ENCODE peak calls at places on chromosomes 16 and 17, in seven cellular contexts. T, R, D, F, L, Y and U are unnamed samples.

GRCh38 chr16:14354561-14355351 is 275.3 kb downstream of the PARN start:
- DNase-seq in T (no peak), R (no peak), D (no peak), F (peak; percentile 92), L (no peak), Y (no peak), U (no peak)

GRCh38 chr17:60671482-60671881 is 6.2 kb upstream of the BCAS3 start:
- DNase-seq in T (no peak), R (no peak), D (no peak), F (no peak), L (no peak), Y (no peak), U (no peak)

GRCh38 chr16:73976661-73977060 is 320.0 kb upstream of the PSMD7 start:
- DNase-seq in T (no peak), R (no peak), D (no peak), F (no peak), L (no peak), Y (no peak), U (no peak)

GRCh38 chr16:70770291-70770967 is 30.5 kb downstream of the VAC14 start:
- DNase-seq in T (peak; percentile 8), R (no peak), D (no peak), F (peak; percentile 67), L (no peak), Y (peak; percentile 50), U (no peak)

GRCh38 chr17:27849474-27850185 is 43.5 kb downstream of the LYRM9 start:
- DNase-seq in T (no peak), R (no peak), D (no peak), F (no peak), L (no peak), Y (no peak), U (no peak)

GRCh38 chr17:68512247-68512966 is at the start of gene PRKAR1A:
- DNase-seq in T (peak; percentile 97), R (peak; percentile 95), D (peak; percentile 98), F (peak; percentile 96), L (peak; percentile 98), Y (peak; percentile 97), U (peak; percentile 98)

GRCh38 chr17:63961355-63962207 is 11.1 kb downstream of the SCN4A start:
- DNase-seq in T (peak; percentile 39), R (peak; percentile 39), D (peak; percentile 79), F (peak; percentile 82), L (peak; percentile 98), Y (peak; percentile 95), U (peak; percentile 89)

GRCh38 chr16:15907863-15908478 is 19.6 kb upstream of the CEP20 start:
- DNase-seq in T (peak; percentile 41), R (peak; percentile 53), D (peak; percentile 31), F (peak; percentile 27), L (peak; percentile 88), Y (no peak), U (peak; percentile 17)

GRCh38 chr17:71349908-71350600 is 770.8 kb upstream of the SOX9 start:
- DNase-seq in T (no peak), R (no peak), D (no peak), F (no peak), L (no peak), Y (no peak), U (no peak)

GRCh38 chr17:77385750-77386501 is 245.2 kb downstream of the SEC14L1 start:
- DNase-seq in T (no peak), R (no peak), D (peak; percentile 76), F (peak; percentile 54), L (no peak), Y (peak; percentile 73), U (peak; percentile 96)

GRCh38 chr17:48505788-48506187 is 25.0 kb downstream of the HOXB1 start:
- DNase-seq in T (peak; percentile 99), R (peak; percentile 38), D (no peak), F (peak; percentile 67), L (peak; percentile 83), Y (no peak), U (no peak)

GRCh38 chr17:48502901-48503300 is 27.9 kb downstream of the HOXB1 start:
- DNase-seq in T (no peak), R (no peak), D (no peak), F (no peak), L (no peak), Y (no peak), U (no peak)

GRCh38 chr17:48503747-48504146 is 27.1 kb downstream of the HOXB1 start:
- DNase-seq in T (no peak), R (no peak), D (no peak), F (no peak), L (peak; percentile 80), Y (no peak), U (no peak)

GRCh38 chr17:48506246-48506645 is 24.6 kb downstream of the HOXB1 start:
- DNase-seq in T (no peak), R (no peak), D (no peak), F (no peak), L (no peak), Y (no peak), U (no peak)

DNA sequence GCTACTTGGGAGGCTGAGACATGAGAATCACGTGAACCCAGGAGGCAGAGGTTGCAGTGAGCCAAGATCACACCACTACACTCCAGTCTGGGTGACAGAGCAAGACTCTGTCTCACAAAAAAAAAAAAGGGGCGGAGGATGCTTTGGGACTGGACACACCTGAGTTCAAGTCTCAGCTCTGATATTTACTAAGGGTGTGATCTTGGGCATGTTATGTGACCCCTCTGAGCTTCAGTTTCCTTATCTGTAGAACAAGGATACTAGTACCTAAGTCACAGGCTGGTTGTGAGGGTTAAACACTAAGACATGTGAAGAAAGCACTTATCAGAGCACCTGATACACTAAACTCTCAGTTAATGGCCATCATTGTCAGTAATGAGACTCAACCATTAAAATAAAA is 25.9 kb downstream of the HOXB1 start:
- DNase-seq in T (no peak), R (no peak), D (no peak), F (no peak), L (no peak), Y (no peak), U (no peak)
- H3K4me1 ChIP-seq in T (peaks cover 43% of the 10 kb centered on the region), R (no peaks in the 10 kb centered on the region), D (no peaks in the 10 kb centered on the region), F (peaks cover 11% of the 10 kb centered on the region), L (no peaks in the 10 kb centered on the region), Y (no peaks in the 10 kb centered on the region), U (peaks cover 5% of the 10 kb centered on the region)

DNA sequence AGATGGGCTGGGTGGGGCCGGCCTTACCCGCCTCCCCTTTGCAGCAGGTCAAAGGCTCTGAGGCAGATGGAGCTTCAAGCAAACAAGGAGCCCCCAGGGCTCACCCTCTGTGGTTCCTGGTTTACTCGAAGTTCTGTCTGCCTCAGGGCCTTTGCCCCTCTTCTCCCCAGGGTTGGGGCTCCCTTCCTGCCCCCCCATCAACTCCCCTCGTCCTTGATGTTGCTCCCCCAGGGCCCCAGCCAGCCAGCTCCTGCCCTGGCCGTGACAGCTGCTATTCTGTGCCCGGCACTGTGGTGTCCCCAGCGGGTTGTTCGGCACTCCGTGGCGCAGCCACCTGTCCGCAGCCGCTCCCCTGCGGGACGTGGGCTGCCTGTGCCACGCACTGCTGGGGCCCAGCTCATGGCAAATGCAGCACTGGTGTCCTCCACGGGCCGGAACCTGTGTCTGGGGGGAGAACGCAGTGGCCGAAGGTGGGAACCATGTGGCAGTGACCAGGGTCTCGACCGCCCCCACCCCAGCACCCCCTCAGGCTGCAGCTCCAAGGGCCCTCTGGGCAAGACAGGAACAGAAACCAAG is 4.3 kb upstream of the METRN start:
- DNase-seq in T (no peak), R (no peak), D (no peak), F (no peak), L (no peak), Y (no peak), U (no peak)
- H3K27me3 ChIP-seq in T (peaks cover 26% of the 10 kb centered on the region), R (peaks cover 38% of the 10 kb centered on the region), D (no peaks in the 10 kb centered on the region), F (peaks cover 17% of the 10 kb centered on the region), L (peaks cover 16% of the 10 kb centered on the region), Y (peaks cover 54% of the 10 kb centered on the region), U (peaks cover 36% of the 10 kb centered on the region)

GRCh38 chr17:2855063-2855600 is 58.9 kb downstream of the RAP1GAP2 start:
- DNase-seq in T (peak; percentile 42), R (no peak), D (no peak), F (no peak), L (no peak), Y (no peak), U (peak; percentile 86)
- H3K4me3 ChIP-seq in T (peak overlapping the region; percentile 93), R (no peak overlapping the region), D (peak overlapping the region; percentile 69), F (no peak overlapping the region), L (peak overlapping the region; percentile 93), Y (peak overlapping the region; percentile 58), U (peak overlapping the region; percentile 78)

GRCh38 chr17:74158761-74159160 is 44.7 kb upstream of the RPL38 start:
- DNase-seq in T (no peak), R (no peak), D (no peak), F (no peak), L (no peak), Y (no peak), U (no peak)
- H3K4me1 ChIP-seq in T (no peaks in the 10 kb centered on the region), R (no peaks in the 10 kb centered on the region), D (peaks cover 7% of the 10 kb centered on the region), F (no peaks in the 10 kb centered on the region), L (peaks cover 3% of the 10 kb centered on the region), Y (no peaks in the 10 kb centered on the region), U (no peaks in the 10 kb centered on the region)

GRCh38 chr17:38536661-38537060 is 69.1 kb downstream of the SRCIN1 start:
- DNase-seq in T (no peak), R (no peak), D (no peak), F (no peak), L (peak; percentile 18), Y (no peak), U (no peak)
- H3K27me3 ChIP-seq in T (no peaks in the 10 kb centered on the region), R (peaks cover 5% of the 10 kb centered on the region), D (no peaks in the 10 kb centered on the region), F (peaks cover 14% of the 10 kb centered on the region), L (no peaks in the 10 kb centered on the region), Y (peaks cover 23% of the 10 kb centered on the region), U (peaks cover 16% of the 10 kb centered on the region)

GRCh38 chr16:31897283-31897682 is 23.7 kb downstream of the ZNF267 start:
- DNase-seq in T (no peak), R (no peak), D (no peak), F (no peak), L (no peak), Y (no peak), U (no peak)
- H3K4me3 ChIP-seq in T (no peak overlapping the region), R (no peak overlapping the region), D (no peak overlapping the region), F (no peak overlapping the region), L (no peak overlapping the region), Y (no peak overlapping the region), U (no peak overlapping the region)

GRCh38 chr16:89317729-89318429 is 100.4 kb downstream of the ZNF778 start:
- DNase-seq in T (no peak), R (no peak), D (no peak), F (no peak), L (no peak), Y (peak; percentile 52), U (no peak)

GRCh38 chr16:89315791-89316581 is 98.5 kb downstream of the ZNF778 start:
- DNase-seq in T (peak; percentile 89), R (peak; percentile 83), D (no peak), F (peak; percentile 80), L (no peak), Y (no peak), U (peak; percentile 98)

GRCh38 chr16:89316701-89317100 is 99.2 kb downstream of the ZNF778 start:
- DNase-seq in T (no peak), R (no peak), D (no peak), F (no peak), L (no peak), Y (no peak), U (peak; percentile 56)

GRCh38 chr16:89318430-89318758 is 100.9 kb downstream of the ZNF778 start:
- DNase-seq in T (no peak), R (no peak), D (no peak), F (no peak), L (no peak), Y (no peak), U (peak; percentile 37)

DNA sequence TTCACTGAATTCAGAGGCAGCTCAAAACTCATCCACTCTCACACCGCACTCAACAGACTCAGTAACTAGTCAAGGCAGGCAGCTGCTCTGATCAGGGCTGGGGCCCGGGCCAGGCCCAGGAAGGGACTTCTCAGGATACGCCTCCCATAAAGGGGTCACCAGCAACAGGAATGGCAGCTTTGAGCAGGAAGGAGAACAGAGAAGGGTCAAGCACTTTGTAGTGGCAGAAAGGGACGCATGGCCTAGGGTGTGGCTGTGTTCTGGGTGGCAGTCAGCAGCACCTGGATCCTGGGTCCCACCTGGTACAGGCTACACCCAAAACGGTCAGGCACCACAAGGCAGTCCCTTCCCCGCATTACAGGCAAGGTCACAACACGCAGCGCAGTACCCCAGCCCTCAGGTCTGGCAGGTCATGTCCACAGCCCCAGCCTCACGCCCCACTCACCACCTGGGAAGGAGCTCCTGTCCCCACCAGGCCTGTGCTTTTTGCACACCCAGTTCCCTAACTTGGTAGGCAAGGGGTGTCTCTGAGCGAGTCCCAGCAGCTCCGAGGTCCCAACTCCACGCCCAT is 99.7 kb downstream of the ZNF778 start:
- DNase-seq in T (no peak), R (no peak), D (no peak), F (no peak), L (no peak), Y (no peak), U (peak; percentile 60)
- H3K4me1 ChIP-seq in T (peaks cover 77% of the 10 kb centered on the region), R (peaks cover 35% of the 10 kb centered on the region), D (peaks cover 59% of the 10 kb centered on the region), F (peaks cover 82% of the 10 kb centered on the region), L (peaks cover 10% of the 10 kb centered on the region), Y (peaks cover 89% of the 10 kb centered on the region), U (peaks cover 49% of the 10 kb centered on the region)